ENCODE peak calls at places on chromosome 18, in four cellular contexts. One of them, this sample, is unnamed.

GRCh38 chr18:44128365-44128764 is 552.3 kb upstream of the SETBP1 start:
- DNase-seq in HepG2: no peak
- DNase-seq in GM12892: no peak
- DNase-seq in SK-N-SH: no peak
- DNase-seq in this sample: no peak

GRCh38 chr18:23205980-23206379 is 70.7 kb downstream of the CABLES1 start:
- DNase-seq in HepG2: no peak
- DNase-seq in GM12892: no peak
- DNase-seq in SK-N-SH: no peak
- DNase-seq in this sample: no peak

GRCh38 chr18:2441544-2441943 is 129.8 kb downstream of the METTL4 start:
- DNase-seq in HepG2: no peak
- DNase-seq in GM12892: no peak
- DNase-seq in SK-N-SH: no peak
- DNase-seq in this sample: no peak

GRCh38 chr18:5890606-5891360 is 4.5 kb downstream of the TMEM200C start:
- DNase-seq in HepG2: peak
- DNase-seq in GM12892: peak
- DNase-seq in SK-N-SH: peak
- DNase-seq in this sample: peak

GRCh38 chr18:41553716-41554115 is 401.3 kb upstream of the PIK3C3 start:
- DNase-seq in HepG2: no peak
- DNase-seq in GM12892: no peak
- DNase-seq in SK-N-SH: no peak
- DNase-seq in this sample: no peak

GRCh38 chr18:1968801-1969498 is 602.4 kb downstream of the METTL4 start:
- DNase-seq in HepG2: no peak
- DNase-seq in GM12892: no peak
- DNase-seq in SK-N-SH: no peak
- DNase-seq in this sample: no peak

GRCh38 chr18:74524097-74524496 is 10.2 kb upstream of the CNDP1 start:
- DNase-seq in HepG2: no peak
- DNase-seq in GM12892: no peak
- DNase-seq in SK-N-SH: no peak
- DNase-seq in this sample: no peak

GRCh38 chr18:77632738-77633137 is 383.1 kb downstream of the GALR1 start:
- DNase-seq in HepG2: no peak
- DNase-seq in GM12892: no peak
- DNase-seq in SK-N-SH: no peak
- DNase-seq in this sample: no peak

GRCh38 chr18:58863539-58864145 is 1.0 kb upstream of the ZNF532 start:
- DNase-seq in HepG2: no peak
- DNase-seq in GM12892: peak
- DNase-seq in SK-N-SH: peak
- DNase-seq in this sample: peak

GRCh38 chr18:75896865-75897264 is 469.4 kb upstream of the SMIM21 start:
- DNase-seq in HepG2: peak
- DNase-seq in GM12892: no peak
- DNase-seq in SK-N-SH: peak
- DNase-seq in this sample: no peak

GRCh38 chr18:66136039-66136438 is 385.2 kb downstream of the CDH7 start:
- DNase-seq in HepG2: no peak
- DNase-seq in GM12892: no peak
- DNase-seq in SK-N-SH: no peak
- DNase-seq in this sample: no peak

GRCh38 chr18:28412521-28412920 is 235.6 kb upstream of the CDH2 start:
- DNase-seq in HepG2: no peak
- DNase-seq in GM12892: no peak
- DNase-seq in SK-N-SH: no peak
- DNase-seq in this sample: no peak

GRCh38 chr18:58096658-58097057 is 52.6 kb downstream of the NEDD4L start:
- DNase-seq in HepG2: no peak
- DNase-seq in GM12892: no peak
- DNase-seq in SK-N-SH: no peak
- DNase-seq in this sample: no peak

GRCh38 chr18:45166341-45167108 is 448.8 kb upstream of the SLC14A2 start:
- DNase-seq in HepG2: no peak
- DNase-seq in GM12892: no peak
- DNase-seq in SK-N-SH: no peak
- DNase-seq in this sample: no peak

DNA sequence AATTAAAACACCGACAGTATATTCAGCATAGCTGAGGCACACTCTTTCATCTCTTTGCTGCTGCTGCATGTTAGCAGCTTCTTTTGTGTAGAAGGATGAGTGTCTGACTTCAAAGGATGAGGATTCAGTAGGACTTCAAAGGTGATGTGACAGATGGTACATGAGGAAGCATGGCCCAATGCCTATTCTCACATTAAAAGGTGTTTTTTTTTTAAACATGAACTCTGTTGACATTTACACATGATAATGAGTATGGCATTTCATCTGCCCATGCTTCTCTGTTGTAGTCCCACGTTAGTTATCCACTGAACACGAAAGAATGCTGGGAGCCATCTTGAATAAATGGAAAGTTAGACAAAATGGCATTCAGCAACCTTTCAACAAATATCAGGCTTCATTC is 1950.8 kb upstream of the PIK3C3 start:
- DNase-seq in HepG2: no peak
- DNase-seq in GM12892: no peak
- DNase-seq in SK-N-SH: no peak
- DNase-seq in this sample: no peak
- TF ChIP-seq TAF1 in HepG2: no peak
- TF ChIP-seq TAF1 in GM12892: no peak
- TF ChIP-seq TAF1 in SK-N-SH: no peak
- TF ChIP-seq TAF1 in this sample: no peak

DNA sequence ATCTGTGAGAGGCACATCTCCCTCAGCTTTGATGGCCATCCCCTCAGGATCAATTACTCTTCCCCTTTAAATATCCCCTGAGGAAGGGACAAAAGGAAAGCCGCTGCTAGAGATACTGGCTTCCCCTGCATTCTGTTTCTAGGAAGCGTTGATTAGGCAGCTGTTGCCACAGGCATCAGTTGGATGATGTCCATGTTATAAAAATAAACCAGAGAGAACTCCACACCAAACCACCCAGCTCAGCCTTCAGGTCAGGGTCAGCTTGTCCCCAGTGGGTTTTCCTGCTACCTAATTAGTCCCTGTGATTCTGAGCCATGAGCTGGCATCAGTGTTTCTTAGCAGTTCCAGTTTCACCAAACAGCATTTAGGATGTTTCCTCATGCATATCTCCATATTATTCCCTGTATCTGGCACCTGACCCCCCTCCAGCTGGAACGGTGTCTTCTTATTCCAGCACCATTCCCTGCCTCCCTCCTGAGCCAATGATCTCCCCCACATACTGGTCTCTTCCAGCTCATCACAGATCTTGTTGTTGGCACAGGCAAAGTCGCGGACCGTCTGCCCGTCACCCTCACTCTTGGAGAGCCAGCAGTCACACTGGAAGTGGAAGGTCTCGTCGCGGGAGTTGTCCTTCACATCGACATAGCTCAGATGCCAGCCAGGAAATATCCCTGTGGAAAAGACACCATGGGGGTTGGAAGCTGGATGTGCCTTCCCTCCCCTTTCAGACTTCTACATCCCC is 168.4 kb downstream of the LOXHD1 start:
- DNase-seq in HepG2: no peak
- DNase-seq in GM12892: no peak
- DNase-seq in SK-N-SH: no peak
- DNase-seq in this sample: no peak
- TF ChIP-seq TAF1 in HepG2: no peak
- TF ChIP-seq TAF1 in GM12892: no peak
- TF ChIP-seq TAF1 in SK-N-SH: no peak
- TF ChIP-seq TAF1 in this sample: no peak

DNA sequence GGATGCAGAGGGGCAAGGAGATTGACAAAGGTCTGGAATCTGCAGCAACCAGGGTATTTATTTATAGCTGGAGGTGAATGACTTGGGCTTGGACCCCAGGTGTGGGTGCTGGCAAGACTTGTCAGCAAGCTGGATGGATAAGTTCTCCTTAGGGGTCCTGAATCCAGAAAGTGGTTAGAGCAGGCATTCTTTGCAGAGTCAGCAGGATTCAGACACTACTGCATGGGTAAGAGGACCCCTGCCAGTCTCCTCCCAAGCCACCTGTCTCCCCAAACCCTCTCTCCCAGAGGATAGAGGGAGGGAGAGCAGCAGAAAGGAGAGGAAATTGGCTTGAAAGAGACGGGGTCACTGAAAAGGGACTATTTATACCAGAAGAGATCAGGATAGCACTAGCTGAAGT is 89.5 kb downstream of the VAPA start:
- DNase-seq in HepG2: no peak
- DNase-seq in GM12892: no peak
- DNase-seq in SK-N-SH: no peak
- DNase-seq in this sample: no peak
- TF ChIP-seq TAF1 in HepG2: no peak
- TF ChIP-seq TAF1 in GM12892: no peak
- TF ChIP-seq TAF1 in SK-N-SH: no peak
- TF ChIP-seq TAF1 in this sample: no peak

GRCh38 chr18:79583984-79584401 is 95.6 kb upstream of the CTDP1 start:
- DNase-seq in HepG2: no peak
- DNase-seq in GM12892: no peak
- DNase-seq in SK-N-SH: no peak
- DNase-seq in this sample: no peak
- TF ChIP-seq TAF1 in HepG2: no peak
- TF ChIP-seq TAF1 in GM12892: no peak
- TF ChIP-seq TAF1 in SK-N-SH: no peak
- TF ChIP-seq TAF1 in this sample: no peak

GRCh38 chr18:55779461-55779710 is 191.4 kb upstream of the TCF4 start:
- DNase-seq in HepG2: no peak
- DNase-seq in GM12892: no peak
- DNase-seq in SK-N-SH: peak
- DNase-seq in this sample: no peak

GRCh38 chr18:55780591-55781071 is 192.6 kb upstream of the TCF4 start:
- DNase-seq in HepG2: no peak
- DNase-seq in GM12892: no peak
- DNase-seq in SK-N-SH: no peak
- DNase-seq in this sample: no peak

GRCh38 chr18:55778731-55779460 is 190.9 kb upstream of the TCF4 start:
- DNase-seq in HepG2: no peak
- DNase-seq in GM12892: no peak
- DNase-seq in SK-N-SH: peak
- DNase-seq in this sample: no peak

GRCh38 chr18:55781481-55781957 is 193.5 kb upstream of the TCF4 start:
- DNase-seq in HepG2: no peak
- DNase-seq in GM12892: no peak
- DNase-seq in SK-N-SH: peak
- DNase-seq in this sample: no peak

DNA sequence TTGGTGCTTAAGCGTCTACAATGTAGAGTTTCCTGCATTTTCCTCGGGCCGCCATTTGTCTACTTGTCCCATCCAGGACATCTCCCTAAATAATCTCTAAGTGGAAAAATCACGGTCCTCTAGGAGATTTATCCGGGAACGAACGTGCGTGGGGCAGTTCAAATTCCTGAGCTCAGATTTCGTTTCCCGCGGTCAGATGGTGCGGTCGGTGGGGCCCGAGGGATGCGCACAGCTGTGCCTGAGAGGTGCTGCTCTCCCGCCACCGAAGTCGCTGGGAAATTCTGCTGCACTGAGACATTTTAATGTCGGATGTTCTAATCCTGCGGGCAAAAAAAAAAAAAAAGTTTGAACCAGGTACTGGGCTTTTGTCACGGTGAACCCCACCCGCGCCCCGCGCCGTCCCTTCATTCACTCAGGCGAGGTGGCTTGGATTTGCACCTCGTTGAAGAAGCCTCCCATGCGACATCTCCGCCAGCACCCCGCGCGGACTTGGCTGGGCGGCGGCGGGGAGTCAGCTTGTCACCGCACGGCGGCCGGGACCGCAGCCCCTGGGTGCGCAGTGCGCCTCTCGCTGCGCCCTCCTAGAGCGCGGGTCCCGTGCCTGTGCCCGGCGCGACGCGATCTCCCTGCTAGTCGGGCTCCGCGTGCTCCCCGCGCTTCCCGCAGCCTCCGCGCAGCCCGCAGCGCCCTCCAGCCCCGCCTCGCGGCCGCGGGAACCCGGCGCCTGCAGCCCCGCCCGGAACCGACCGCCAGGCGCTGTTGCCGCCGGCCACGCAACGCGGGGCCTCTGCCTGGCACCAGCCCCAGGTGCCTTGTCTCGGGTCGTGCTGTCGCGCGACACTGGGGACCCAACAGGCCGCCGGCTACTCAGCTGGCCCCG is 192.0 kb upstream of the TCF4 start:
- DNase-seq in HepG2: no peak
- DNase-seq in GM12892: peak
- DNase-seq in SK-N-SH: peak
- DNase-seq in this sample: peak
- TF ChIP-seq TAF1 in HepG2: no peak
- TF ChIP-seq TAF1 in GM12892: no peak
- TF ChIP-seq TAF1 in SK-N-SH: no peak
- TF ChIP-seq TAF1 in this sample: no peak

GRCh38 chr18:12119358-12119757 is 25.7 kb downstream of the ANKRD62 start:
- DNase-seq in HepG2: no peak
- DNase-seq in GM12892: no peak
- DNase-seq in SK-N-SH: no peak
- DNase-seq in this sample: no peak

GRCh38 chr18:12109836-12110235 is 16.2 kb downstream of the ANKRD62 start:
- DNase-seq in HepG2: no peak
- DNase-seq in GM12892: no peak
- DNase-seq in SK-N-SH: no peak
- DNase-seq in this sample: no peak

DNA sequence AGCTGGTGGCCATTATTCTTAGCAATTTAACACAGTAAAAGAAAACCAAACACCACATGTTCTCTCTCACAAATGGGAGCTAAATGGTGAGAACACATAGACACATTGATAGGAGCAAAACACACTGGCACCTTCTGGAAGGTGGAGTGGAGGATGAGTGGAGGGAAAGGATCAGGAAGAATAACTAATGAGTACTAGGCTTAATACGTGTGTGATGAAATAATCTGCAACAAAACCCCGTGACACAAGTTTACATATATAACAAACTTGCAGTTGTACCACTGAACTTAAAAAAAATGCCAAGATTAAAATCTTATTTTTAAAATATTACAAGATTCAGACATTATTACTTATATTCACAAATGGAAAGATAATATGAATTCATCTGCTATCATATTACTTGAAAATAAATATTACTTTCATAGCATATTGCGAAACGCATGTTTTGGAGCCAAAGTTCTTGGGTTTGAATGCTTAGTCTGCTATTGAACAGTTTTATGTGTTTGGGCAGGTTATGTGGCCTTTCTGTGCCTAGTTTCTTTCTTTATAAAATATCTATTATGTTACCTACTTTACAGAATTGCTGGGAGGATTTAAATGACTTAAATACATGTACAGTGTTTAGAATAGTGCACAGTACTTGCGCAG is 20.5 kb downstream of the ANKRD62 start:
- DNase-seq in HepG2: no peak
- DNase-seq in GM12892: no peak
- DNase-seq in SK-N-SH: no peak
- DNase-seq in this sample: no peak
- TF ChIP-seq TAF1 in HepG2: no peak
- TF ChIP-seq TAF1 in GM12892: no peak
- TF ChIP-seq TAF1 in SK-N-SH: no peak
- TF ChIP-seq TAF1 in this sample: no peak

This sample was measured in GM12891.